ENCODE peak calls at places on chromosomes 13 and 19, in four cellular contexts. One of them, this sample, is unnamed.

GRCh38 chr13:73717632-73718031 is 416.6 kb downstream of the KLF12 start:
- DNase-seq in IMR-90: peak; percentile 69
- DNase-seq in lower lobe of right lung: no peak
- DNase-seq in CD8-positive, alpha-beta T cell: no peak
- DNase-seq in this sample: peak; percentile 73

GRCh38 chr13:93200626-93201025 is 26.0 kb upstream of the GPC6 start:
- DNase-seq in IMR-90: no peak
- DNase-seq in lower lobe of right lung: no peak
- DNase-seq in CD8-positive, alpha-beta T cell: no peak
- DNase-seq in this sample: no peak

GRCh38 chr13:113654591-113655357 is 3.2 kb downstream of the ATP4B start:
- DNase-seq in IMR-90: no peak
- DNase-seq in lower lobe of right lung: peak; percentile 38
- DNase-seq in CD8-positive, alpha-beta T cell: no peak
- DNase-seq in this sample: no peak

GRCh38 chr13:97879646-97880297 is 73.7 kb upstream of the IPO5 start:
- DNase-seq in IMR-90: peak; percentile 91
- DNase-seq in lower lobe of right lung: no peak
- DNase-seq in CD8-positive, alpha-beta T cell: no peak
- DNase-seq in this sample: peak; percentile 72

GRCh38 chr19:9981406-9982260 is 28.7 kb downstream of the COL5A3 start:
- DNase-seq in IMR-90: no peak
- DNase-seq in lower lobe of right lung: no peak
- DNase-seq in CD8-positive, alpha-beta T cell: no peak
- DNase-seq in this sample: no peak

GRCh38 chr13:36428083-36428482 is 4.2 kb upstream of the CCNA1 start:
- DNase-seq in IMR-90: no peak
- DNase-seq in lower lobe of right lung: no peak
- DNase-seq in CD8-positive, alpha-beta T cell: no peak
- DNase-seq in this sample: peak; percentile 98

GRCh38 chr13:110907951-110908898 is 6.6 kb downstream of the ANKRD10 start:
- DNase-seq in IMR-90: peak; percentile 72
- DNase-seq in lower lobe of right lung: no peak
- DNase-seq in CD8-positive, alpha-beta T cell: no peak
- DNase-seq in this sample: peak; percentile 98

GRCh38 chr13:102289606-102290005 is 112.2 kb downstream of the FGF14 start:
- DNase-seq in IMR-90: peak; percentile 8
- DNase-seq in lower lobe of right lung: no peak
- DNase-seq in CD8-positive, alpha-beta T cell: no peak
- DNase-seq in this sample: peak; percentile 75

GRCh38 chr13:51396352-51396751 is 56.5 kb downstream of the INTS6 start:
- DNase-seq in IMR-90: peak; percentile 33
- DNase-seq in lower lobe of right lung: no peak
- DNase-seq in CD8-positive, alpha-beta T cell: no peak
- DNase-seq in this sample: no peak

GRCh38 chr19:52896431-52897148 is 845 bp downstream of the ZNF320 start:
- DNase-seq in IMR-90: peak; percentile 1
- DNase-seq in lower lobe of right lung: peak; percentile 53
- DNase-seq in CD8-positive, alpha-beta T cell: peak; percentile 28
- DNase-seq in this sample: peak; percentile 9

GRCh38 chr13:40080676-40081075 is 425.2 kb downstream of the COG6 start:
- DNase-seq in IMR-90: no peak
- DNase-seq in lower lobe of right lung: no peak
- DNase-seq in CD8-positive, alpha-beta T cell: no peak
- DNase-seq in this sample: no peak

GRCh38 chr19:40089462-40089861 is 1.3 kb downstream of the ZNF780A start:
- DNase-seq in IMR-90: peak; percentile 8
- DNase-seq in lower lobe of right lung: no peak
- DNase-seq in CD8-positive, alpha-beta T cell: no peak
- DNase-seq in this sample: no peak
- H3K4me3 ChIP-seq in IMR-90: no peak overlapping the region
- H3K4me3 ChIP-seq in lower lobe of right lung: peak overlapping the region; percentile 79
- H3K4me3 ChIP-seq in CD8-positive, alpha-beta T cell: peak overlapping the region; percentile 99
- H3K4me3 ChIP-seq in this sample: peak overlapping the region; percentile 96

DNA sequence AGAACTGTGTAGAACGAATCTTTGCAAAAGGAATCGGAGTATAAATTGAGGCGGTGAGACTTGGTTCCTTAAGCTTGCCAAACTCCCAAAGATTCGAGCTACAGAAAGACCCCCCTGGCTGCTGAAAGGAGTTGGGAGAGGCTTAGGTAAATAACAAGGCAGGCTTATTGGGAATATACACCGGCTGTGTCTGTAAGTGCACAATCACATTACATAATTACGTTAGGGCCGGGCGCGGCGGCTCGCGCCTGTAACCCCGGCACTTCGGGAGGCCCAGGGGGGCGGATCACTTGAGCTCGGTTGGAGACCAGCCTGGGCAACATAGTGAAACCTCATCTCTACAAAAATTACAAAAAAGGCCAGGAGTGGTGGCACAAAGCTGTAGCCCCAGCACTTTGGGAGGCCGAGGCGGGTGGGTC is 12.2 kb downstream of the TMEM160 start:
- DNase-seq in IMR-90: no peak
- DNase-seq in lower lobe of right lung: peak; percentile 69
- DNase-seq in CD8-positive, alpha-beta T cell: no peak
- DNase-seq in this sample: peak; percentile 37
- TF ChIP-seq CTCF in IMR-90: no peak
- TF ChIP-seq CTCF in lower lobe of right lung: no peak
- TF ChIP-seq CTCF in CD8-positive, alpha-beta T cell: no peak
- TF ChIP-seq CTCF in this sample: no peak

GRCh38 chr19:33800012-33800680 is 3.5 kb downstream of the KCTD15 start:
- DNase-seq in IMR-90: no peak
- DNase-seq in lower lobe of right lung: no peak
- DNase-seq in CD8-positive, alpha-beta T cell: no peak
- DNase-seq in this sample: no peak

GRCh38 chr19:33802801-33803200 is 6.1 kb downstream of the KCTD15 start:
- DNase-seq in IMR-90: no peak
- DNase-seq in lower lobe of right lung: no peak
- DNase-seq in CD8-positive, alpha-beta T cell: no peak
- DNase-seq in this sample: no peak

GRCh38 chr19:33802001-33802400 is 5.3 kb downstream of the KCTD15 start:
- DNase-seq in IMR-90: no peak
- DNase-seq in lower lobe of right lung: no peak
- DNase-seq in CD8-positive, alpha-beta T cell: no peak
- DNase-seq in this sample: no peak

GRCh38 chr19:33799507-33799906 is 2.8 kb downstream of the KCTD15 start:
- DNase-seq in IMR-90: no peak
- DNase-seq in lower lobe of right lung: no peak
- DNase-seq in CD8-positive, alpha-beta T cell: no peak
- DNase-seq in this sample: no peak

DNA sequence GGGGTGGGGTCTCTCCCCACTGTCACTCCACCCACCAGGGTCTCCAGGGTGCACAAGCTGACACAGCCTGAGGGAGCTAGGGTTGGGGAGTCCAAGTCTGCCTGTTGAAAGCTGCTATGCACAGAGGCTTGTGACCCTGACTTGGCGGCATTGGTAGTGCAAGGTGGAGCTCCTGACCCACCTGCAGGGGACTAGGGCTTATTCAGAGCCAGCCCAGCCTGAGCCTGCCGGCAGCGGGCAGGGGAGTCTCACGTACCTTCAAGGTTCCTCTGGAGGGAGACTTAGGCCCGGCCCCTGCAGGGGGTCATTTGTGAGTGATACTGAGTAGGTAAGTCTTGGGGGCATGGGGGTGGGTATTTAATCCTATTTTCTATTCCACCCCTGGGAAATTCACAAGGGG is 4.7 kb downstream of the KCTD15 start:
- DNase-seq in IMR-90: no peak
- DNase-seq in lower lobe of right lung: no peak
- DNase-seq in CD8-positive, alpha-beta T cell: no peak
- DNase-seq in this sample: no peak
- H3K36me3 ChIP-seq in IMR-90: peaks cover 42% of the 10 kb centered on the region
- H3K36me3 ChIP-seq in lower lobe of right lung: peaks cover 42% of the 10 kb centered on the region
- H3K36me3 ChIP-seq in CD8-positive, alpha-beta T cell: no peaks in the 10 kb centered on the region
- H3K36me3 ChIP-seq in this sample: peaks cover 26% of the 10 kb centered on the region

GRCh38 chr19:41193420-41194156 is 569 bp downstream of the CYP2S1 start:
- DNase-seq in IMR-90: no peak
- DNase-seq in lower lobe of right lung: no peak
- DNase-seq in CD8-positive, alpha-beta T cell: no peak
- DNase-seq in this sample: no peak
- H3K4me3 ChIP-seq in IMR-90: peak overlapping the region; percentile 33
- H3K4me3 ChIP-seq in lower lobe of right lung: peak overlapping the region; percentile 51
- H3K4me3 ChIP-seq in CD8-positive, alpha-beta T cell: no peak overlapping the region
- H3K4me3 ChIP-seq in this sample: peak overlapping the region; percentile 83

DNA sequence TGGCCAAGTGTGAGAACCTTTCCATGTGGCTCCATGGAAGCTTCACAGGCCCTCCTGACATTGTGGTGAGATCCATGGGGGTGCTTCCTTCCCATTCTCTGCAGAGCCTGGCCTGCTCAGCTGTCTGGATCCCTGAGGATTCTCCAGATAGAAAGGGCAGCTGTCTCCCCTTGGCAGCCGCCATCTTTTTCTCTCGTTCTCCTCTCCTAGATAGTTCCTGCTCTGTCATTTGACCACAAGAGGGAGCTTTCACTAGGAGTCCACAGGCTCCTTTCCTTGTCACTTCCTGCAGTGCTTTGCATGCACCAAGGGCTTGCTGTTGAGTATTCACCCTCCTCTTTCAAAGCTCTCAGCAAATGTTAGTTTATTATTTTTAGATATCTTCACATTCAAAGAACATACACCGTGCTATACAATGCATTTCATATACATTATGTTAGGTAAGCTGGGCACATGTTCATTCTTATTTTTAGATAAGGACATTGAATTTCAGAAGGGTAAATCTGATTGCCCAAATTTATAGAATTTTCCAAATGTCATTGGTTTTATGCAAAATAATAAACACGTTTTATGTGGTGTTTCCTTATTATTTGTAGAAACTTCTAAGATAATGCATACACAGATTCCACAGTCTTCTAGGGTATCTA is 133.2 kb downstream of the FRY start:
- DNase-seq in IMR-90: peak; percentile 66
- DNase-seq in lower lobe of right lung: no peak
- DNase-seq in CD8-positive, alpha-beta T cell: no peak
- DNase-seq in this sample: peak; percentile 40
- TF ChIP-seq CTCF in IMR-90: peak; percentile 56
- TF ChIP-seq CTCF in lower lobe of right lung: peak; percentile 63
- TF ChIP-seq CTCF in CD8-positive, alpha-beta T cell: no peak
- TF ChIP-seq CTCF in this sample: peak; percentile 58

GRCh38 chr19:4493929-4494690 is 22.0 kb downstream of the HDGFL2 start:
- DNase-seq in IMR-90: no peak
- DNase-seq in lower lobe of right lung: no peak
- DNase-seq in CD8-positive, alpha-beta T cell: no peak
- DNase-seq in this sample: no peak

GRCh38 chr19:4493104-4493928 is 21.2 kb downstream of the HDGFL2 start:
- DNase-seq in IMR-90: no peak
- DNase-seq in lower lobe of right lung: no peak
- DNase-seq in CD8-positive, alpha-beta T cell: no peak
- DNase-seq in this sample: no peak

GRCh38 chr19:4496304-4496703 is 22.0 kb downstream of the PLIN4 start:
- DNase-seq in IMR-90: no peak
- DNase-seq in lower lobe of right lung: no peak
- DNase-seq in CD8-positive, alpha-beta T cell: no peak
- DNase-seq in this sample: no peak

GRCh38 chr19:4495471-4495870 is 22.8 kb downstream of the PLIN4 start:
- DNase-seq in IMR-90: no peak
- DNase-seq in lower lobe of right lung: no peak
- DNase-seq in CD8-positive, alpha-beta T cell: no peak
- DNase-seq in this sample: peak; percentile 35

GRCh38 chr19:4494691-4495064 is 22.6 kb downstream of the HDGFL2 start:
- DNase-seq in IMR-90: no peak
- DNase-seq in lower lobe of right lung: no peak
- DNase-seq in CD8-positive, alpha-beta T cell: no peak
- DNase-seq in this sample: no peak
- H3K36me3 ChIP-seq in IMR-90: peaks cover 76% of the 10 kb centered on the region
- H3K36me3 ChIP-seq in lower lobe of right lung: peaks cover 86% of the 10 kb centered on the region
- H3K36me3 ChIP-seq in CD8-positive, alpha-beta T cell: peaks cover 3% of the 10 kb centered on the region
- H3K36me3 ChIP-seq in this sample: peaks cover 26% of the 10 kb centered on the region